ENCODE peak calls at places on chromosome 19, in four cellular contexts. B is cardiac muscle cell, T is brain microvascular endothelial cell, U is PC-9. L is an unnamed sample.

GRCh38 chr19:15288146-15288963 is 44.0 kb downstream of the BRD4 start:
- DNase-seq in T (no peak), B (no peak), U (no peak), L (no peak)

GRCh38 chr19:35911790-35912189 is 3.7 kb upstream of the TYROBP start:
- DNase-seq in T (no peak), U (no peak), B (no peak), L (peak)

GRCh38 chr19:10214784-10215183 is 16.3 kb downstream of the S1PR2 start:
- DNase-seq in B (no peak), U (peak), T (peak), L (no peak)

GRCh38 chr19:12784394-12784870 is 6.9 kb upstream of the JUNB start:
- DNase-seq in B (no peak), U (peak), T (no peak), L (no peak)

GRCh38 chr19:50926144-50926543 is 14.9 kb upstream of the KLK4 start:
- DNase-seq in T (no peak), B (no peak), U (no peak), L (no peak)

GRCh38 chr19:3670258-3670795 is 29.9 kb downstream of the PIP5K1C start:
- DNase-seq in B (no peak), U (no peak), T (peak), L (no peak)

GRCh38 chr19:13909430-13909829 is 3.4 kb downstream of the CC2D1A start:
- DNase-seq in B (no peak), U (no peak), T (no peak), L (no peak)

GRCh38 chr19:604355-604754 is 14.7 kb downstream of the HCN2 start:
- DNase-seq in B (no peak), U (no peak), T (no peak), L (no peak)

GRCh38 chr19:50779504-50780457 is 9.5 kb downstream of the GPR32 start:
- DNase-seq in T (no peak), U (no peak), B (no peak), L (no peak)

GRCh38 chr19:42420055-42420544 is 7.1 kb downstream of the LIPE start:
- DNase-seq in T (peak), U (peak), B (no peak), L (peak)

GRCh38 chr19:9251236-9251635 is 506 bp downstream of the OR7E24 start:
- DNase-seq in U (no peak), B (no peak), T (no peak), L (no peak)

GRCh38 chr19:3075605-3076431 is 13.5 kb upstream of the TLE5 start:
- DNase-seq in T (no peak), B (peak), U (no peak), L (no peak)

GRCh38 chr19:11355160-11356073 is at the start of gene PLPPR2:
- DNase-seq in T (peak), U (peak), B (peak), L (no peak)

GRCh38 chr19:43777163-43777700 is 3.5 kb downstream of the KCNN4 start:
- DNase-seq in U (peak), B (no peak), T (no peak), L (no peak)

GRCh38 chr19:6374179-6374709 is 1.5 kb downstream of the PSPN start:
- DNase-seq in B (no peak), U (no peak), T (no peak), L (no peak)

GRCh38 chr19:3950871-3951861 is 18.3 kb downstream of the NMRK2 start:
- DNase-seq in U (no peak), T (no peak), B (peak), L (no peak)

GRCh38 chr19:13881692-13882418 is 4.9 kb downstream of the NANOS3 start:
- DNase-seq in T (no peak), U (no peak), B (no peak), L (no peak)

GRCh38 chr19:42175952-42176648 is 41.4 kb downstream of the DEDD2 start:
- DNase-seq in B (no peak), U (no peak), T (no peak), L (no peak)

GRCh38 chr19:44680536-44680935 is 9.3 kb downstream of the CEACAM19 start:
- DNase-seq in U (no peak), T (no peak), B (no peak), L (no peak)

GRCh38 chr19:54448037-54448773 is 794 bp upstream of the LENG8 start:
- DNase-seq in B (peak), U (peak), T (peak), L (no peak)

GRCh38 chr19:19193926-19194325 is 1.9 kb downstream of the RFXANK start:
- DNase-seq in U (no peak), T (no peak), B (no peak), L (no peak)

GRCh38 chr19:33134571-33135041 is 2.7 kb downstream of the WDR88 start:
- DNase-seq in U (no peak), T (no peak), B (no peak), L (no peak)

GRCh38 chr19:7529246-7529600 is 6.3 kb upstream of the PNPLA6 start:
- DNase-seq in B (no peak), U (no peak), T (no peak), L (no peak)

GRCh38 chr19:32869369-32870153 is at the start of gene SLC7A9:
- DNase-seq in U (no peak), B (no peak), T (no peak), L (no peak)

GRCh38 chr19:688214-688613 is 7.0 kb downstream of the PRSS57 start:
- DNase-seq in T (no peak), U (no peak), B (no peak), L (no peak)

GRCh38 chr19:10018219-10018618 is 4.9 kb downstream of the RDH8 start:
- DNase-seq in B (no peak), T (no peak), U (no peak), L (no peak)

GRCh38 chr19:7145494-7145893 is 76.0 kb downstream of the ZNF557 start:
- DNase-seq in B (no peak), U (peak), T (no peak), L (peak)

GRCh38 chr19:50794074-50794777 is 4.0 kb downstream of the ACP4 start:
- DNase-seq in B (no peak), T (no peak), U (no peak), L (no peak)

DNA sequence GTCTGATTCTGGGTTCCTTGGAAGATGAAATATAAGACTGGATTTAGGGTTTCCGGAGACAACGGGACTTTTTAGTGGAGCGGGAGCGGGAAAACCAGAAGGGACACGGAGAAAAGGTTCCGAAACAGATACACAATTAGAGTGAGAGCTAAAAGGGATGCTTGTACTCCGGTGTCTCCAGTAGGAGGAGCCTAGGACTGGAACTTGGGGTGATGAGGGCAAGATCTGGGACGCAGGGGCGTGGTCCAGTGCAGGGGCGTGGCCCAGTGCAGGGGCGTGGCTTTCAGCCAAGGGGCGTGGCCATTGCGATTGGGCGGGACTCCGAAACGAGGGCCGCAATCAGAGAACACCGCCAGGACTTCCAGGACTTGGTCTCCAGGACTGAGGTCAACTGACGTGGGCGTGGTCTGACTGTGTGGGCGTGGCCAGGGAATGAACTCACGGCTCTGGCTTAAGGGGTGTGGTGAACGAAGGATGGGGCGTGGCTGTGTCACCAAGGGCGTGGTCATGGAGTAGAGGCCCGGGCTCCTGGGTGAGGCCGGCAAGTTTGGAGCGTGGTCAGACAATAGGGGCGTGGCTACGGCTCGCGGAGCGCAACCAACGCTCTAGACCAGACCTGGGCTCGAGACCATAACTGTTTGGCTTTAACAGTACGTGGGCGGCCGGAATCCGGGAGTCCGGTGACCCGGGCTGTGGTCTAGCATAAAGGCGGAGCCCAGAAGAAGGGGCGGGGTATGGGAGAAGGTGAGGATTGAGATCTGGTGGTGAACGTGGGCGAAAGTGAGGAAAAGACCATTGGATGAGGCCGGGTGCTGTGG is at the start of gene DKKL1:
- DNase-seq in U (peak), T (peak), B (peak), L (peak)
- H3K27ac ChIP-seq in U (no peak), T (peak), B (peak), L (no peak)

DNA sequence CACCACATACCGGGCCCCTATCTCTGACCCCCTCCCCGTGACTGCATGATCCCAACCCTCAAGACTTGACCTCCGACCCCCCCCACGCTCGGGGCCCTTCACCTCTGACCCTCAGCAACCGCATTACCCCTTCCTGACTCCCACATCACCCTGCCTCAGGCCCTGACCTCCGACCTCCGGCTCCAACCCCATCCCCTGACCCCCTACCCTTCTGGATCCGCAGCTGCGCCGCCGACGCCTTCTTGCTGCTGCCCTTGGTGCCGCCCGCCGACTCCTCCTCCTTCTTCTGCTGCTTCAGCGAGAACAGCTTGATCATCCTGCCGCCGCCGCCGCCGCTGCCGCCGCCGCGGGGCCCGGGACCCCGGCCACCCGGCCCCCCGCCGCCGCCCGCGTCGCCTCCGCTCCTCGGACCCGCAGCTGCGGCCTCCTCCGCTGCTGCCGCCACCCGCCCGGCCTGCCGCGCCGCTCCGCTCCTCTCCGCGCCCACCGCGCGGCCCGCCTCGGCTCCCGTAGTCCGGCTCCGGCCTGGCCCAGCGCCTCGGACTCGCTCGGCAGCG is at the start of gene UBE2M:
- DNase-seq in T (no peak), B (peak), U (no peak), L (no peak)
- H3K27ac ChIP-seq in T (peak), B (peak), U (no peak), L (peak)

GRCh38 chr19:47561440-47562045 is 11.4 kb downstream of the ZNF541 start:
- DNase-seq in U (peak), T (no peak), B (no peak), L (no peak)

GRCh38 chr19:47560999-47561398 is 11.9 kb downstream of the ZNF541 start:
- DNase-seq in B (no peak), T (no peak), U (no peak), L (no peak)

GRCh38 chr19:47569331-47569730 is 3.6 kb downstream of the ZNF541 start:
- DNase-seq in U (no peak), T (no peak), B (no peak), L (no peak)

DNA sequence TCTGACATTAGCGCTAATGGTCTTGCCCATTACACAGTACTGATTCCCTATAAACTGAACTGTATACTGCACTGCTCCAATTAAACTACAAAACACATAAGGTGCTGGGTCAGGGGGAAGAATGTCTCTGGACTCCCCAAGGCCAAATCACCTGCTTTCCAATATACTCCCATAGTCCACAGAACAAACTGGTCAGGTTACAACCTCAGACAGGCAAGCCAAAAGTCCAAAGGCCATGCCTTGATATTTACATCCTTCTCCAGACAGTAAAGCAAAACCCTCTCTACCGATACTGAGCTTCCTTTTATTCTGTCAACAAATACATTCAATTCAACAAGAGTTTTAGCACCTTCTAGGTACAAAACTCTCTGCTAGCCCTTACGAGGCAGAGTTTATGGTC is 8.9 kb downstream of the ZNF541 start:
- DNase-seq in T (no peak), B (no peak), U (no peak), L (no peak)
- H3K27ac ChIP-seq in T (no peak), B (no peak), U (no peak), L (no peak)

DNA sequence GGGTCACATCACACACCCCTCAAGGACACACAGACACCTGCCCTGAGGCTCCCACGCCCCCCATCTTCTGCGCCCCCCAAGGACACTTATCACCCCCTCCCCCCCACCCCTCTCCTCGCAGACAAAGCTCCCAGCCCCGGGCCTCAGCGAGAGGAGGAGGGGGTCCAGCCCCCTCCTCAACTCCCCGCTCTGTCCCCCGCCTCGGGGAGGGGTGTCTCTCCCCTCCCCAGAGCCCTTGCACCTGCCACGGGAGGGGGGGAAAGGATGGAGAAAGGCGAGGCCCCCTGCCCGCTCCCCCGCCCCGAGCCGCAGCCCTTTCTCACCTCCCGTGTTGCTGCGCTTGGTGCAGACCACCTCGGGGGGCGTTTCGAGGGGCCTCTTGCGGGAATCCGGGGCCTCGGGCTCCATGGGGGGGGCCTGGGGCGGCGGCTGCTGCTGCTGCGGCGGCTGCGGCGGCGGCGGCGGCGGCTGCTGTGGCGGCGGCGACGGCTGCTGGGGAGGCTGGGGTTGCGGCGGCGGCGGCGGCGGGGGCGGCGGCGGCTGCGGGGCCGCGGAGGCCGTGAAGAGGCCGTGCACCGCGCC is 630 bp downstream of the NOVA2 start:
- DNase-seq in U (no peak), T (no peak), B (no peak), L (no peak)
- H3K27ac ChIP-seq in U (no peak), T (no peak), B (no peak), L (no peak)

DNA sequence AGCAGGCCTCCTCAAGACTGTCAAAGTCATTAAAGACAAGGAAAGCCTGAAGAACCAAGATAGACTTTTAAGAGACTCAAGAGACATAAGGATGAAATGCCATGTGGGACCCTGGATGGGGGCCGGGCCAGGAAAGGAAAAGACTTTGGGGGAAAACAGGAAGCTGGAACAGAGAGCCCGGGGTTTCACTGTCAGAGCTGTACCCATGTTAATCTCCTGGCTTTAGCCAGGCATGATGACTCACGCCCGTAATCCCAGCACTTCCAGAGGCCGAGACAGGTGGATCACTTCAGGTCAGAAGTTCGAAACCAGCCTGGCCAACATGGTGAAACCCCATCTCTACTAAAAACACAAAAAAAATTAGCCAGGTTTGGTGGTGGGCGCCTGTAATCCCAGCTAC is 5.6 kb upstream of the KLF16 start:
- DNase-seq in B (no peak), U (no peak), T (no peak), L (no peak)
- H3K27ac ChIP-seq in B (no peak), U (no peak), T (no peak), L (no peak)

GRCh38 chr19:31350693-31351211 is 1.5 kb upstream of the TSHZ3 start:
- DNase-seq in U (no peak), T (peak), B (peak), L (no peak)
- H3K27ac ChIP-seq in U (no peak), T (peak), B (no peak), L (peak)